ENCODE peak calls at places on chromosomes 16 and 17, in seven cellular contexts. T is AG08396, D is neural progenitor cell, L is HCEC 1CT, Q is NCI-H345, S is M059J, A is pancreas. C is an unnamed sample.

GRCh38 chr17:7388856-7389255 is 5.5 kb downstream of the PLSCR3 start:
- DNase-seq in T (no peak), Q (no peak), L (no peak), D (no peak), S (no peak), A (no peak), C (no peak)

GRCh38 chr17:68771867-68772515 is 170.8 kb upstream of the FAM20A start:
- DNase-seq in Q (peak; percentile 47), A (no peak), L (peak; percentile 73), S (peak; percentile 57), D (peak; percentile 61), T (peak; percentile 51), C (peak; percentile 57)

GRCh38 chr16:27920391-27920891 is 143.1 kb downstream of the GSG1L start:
- DNase-seq in A (no peak), Q (peak; percentile 71), S (peak; percentile 9), D (peak; percentile 79), T (no peak), L (no peak), C (peak; percentile 4)

GRCh38 chr17:27898096-27898495 is 4.9 kb upstream of the LYRM9 start:
- DNase-seq in T (no peak), A (no peak), Q (no peak), S (no peak), L (no peak), D (no peak), C (no peak)

GRCh38 chr17:68820825-68821481 is 134.2 kb downstream of the ABCA8 start:
- DNase-seq in Q (no peak), L (no peak), D (no peak), T (no peak), A (no peak), S (no peak), C (no peak)

GRCh38 chr17:65123757-65124675 is 13.2 kb upstream of the RGS9 start:
- DNase-seq in A (no peak), T (no peak), L (peak; percentile 74), D (no peak), S (no peak), Q (no peak), C (no peak)

GRCh38 chr16:66903544-66904427 is 14.9 kb downstream of the CDH16 start:
- DNase-seq in A (no peak), Q (no peak), T (no peak), S (no peak), L (no peak), D (no peak), C (peak; percentile 18)

GRCh38 chr16:20878682-20879147 is 21.4 kb downstream of the DCUN1D3 start:
- DNase-seq in S (no peak), L (no peak), T (no peak), Q (no peak), D (no peak), A (no peak), C (no peak)

GRCh38 chr17:80980397-80981061 is 11.1 kb upstream of the CHMP6 start:
- DNase-seq in D (no peak), Q (no peak), A (no peak), T (no peak), L (peak; percentile 22), S (peak; percentile 40), C (no peak)

GRCh38 chr16:24983521-24983920 is 31.6 kb downstream of the ARHGAP17 start:
- DNase-seq in A (no peak), T (no peak), L (no peak), D (no peak), Q (no peak), S (no peak), C (no peak)

GRCh38 chr17:47852113-47852949 is 1.4 kb upstream of the SP6 start:
- DNase-seq in A (no peak), L (no peak), Q (no peak), S (no peak), D (no peak), T (no peak), C (peak; percentile 26)

GRCh38 chr16:11016993-11017392 is 72.6 kb downstream of the CLEC16A start:
- DNase-seq in Q (peak; percentile 84), T (peak; percentile 53), S (peak; percentile 80), L (peak; percentile 74), A (no peak), D (no peak), C (peak; percentile 78)

GRCh38 chr17:78197147-78197830 is 10.1 kb downstream of the AFMID start:
- DNase-seq in T (no peak), A (peak; percentile 43), D (no peak), Q (peak; percentile 27), L (no peak), S (no peak), C (peak; percentile 16)